ENCODE peak calls at places on chromosome 15, in five cellular contexts. U is effector memory CD4-positive, alpha-beta T cell; M is dorsolateral prefrontal cortex; L is uterus; Y is AG04450. T is an unnamed sample.

GRCh38 chr15:52370010-52370409 is 74.4 kb upstream of the MYO5C start:
- DNase-seq in U (no peak), M (no peak), L (no peak), Y (no peak), T (no peak)

GRCh38 chr15:51874751-51875644 is 45.5 kb downstream of the TMOD3 start:
- DNase-seq in U (no peak), M (peak), L (peak), Y (peak), T (peak)

GRCh38 chr15:66897971-66898370 is 167.4 kb upstream of the SMAD3 start:
- DNase-seq in U (no peak), M (no peak), L (no peak), Y (no peak), T (no peak)

GRCh38 chr15:89971592-89971997 is 29.5 kb upstream of the ZNF710 start:
- DNase-seq in U (peak), M (no peak), L (peak), Y (no peak), T (peak)

GRCh38 chr15:44584162-44584749 is 47.3 kb downstream of the EIF3J start:
- DNase-seq in U (peak), M (no peak), L (no peak), Y (no peak), T (peak)

GRCh38 chr15:60649845-60650548 is 171.1 kb upstream of the ICE2 start:
- DNase-seq in U (no peak), M (no peak), L (no peak), Y (no peak), T (peak)

GRCh38 chr15:98763179-98763578 is 114.8 kb downstream of the IGF1R start:
- DNase-seq in U (no peak), M (no peak), L (no peak), Y (no peak), T (no peak)

GRCh38 chr15:74332011-74332410 is 35.4 kb downstream of the CYP11A1 start:
- DNase-seq in U (no peak), M (no peak), L (no peak), Y (no peak), T (no peak)

GRCh38 chr15:40275954-40276353 is 6.9 kb downstream of the ANKRD63 start:
- DNase-seq in U (no peak), M (no peak), L (no peak), Y (no peak), T (no peak)

GRCh38 chr15:68205949-68206539 is 912 bp upstream of the CALML4 start:
- DNase-seq in U (no peak), M (no peak), L (no peak), Y (no peak), T (peak)

GRCh38 chr15:98904466-98905048 is 103.0 kb downstream of the PGPEP1L start:
- DNase-seq in U (no peak), M (peak), L (no peak), Y (peak), T (no peak)

GRCh38 chr15:70086636-70087035 is 11.1 kb downstream of the TLE3 start:
- DNase-seq in U (no peak), M (no peak), L (no peak), Y (no peak), T (no peak)

GRCh38 chr15:58361291-58361759 is 70.5 kb upstream of the LIPC start:
- DNase-seq in U (no peak), M (no peak), L (no peak), Y (peak), T (no peak)

GRCh38 chr15:61404567-61404966 is 175.5 kb upstream of the RORA start:
- DNase-seq in U (no peak), M (no peak), L (no peak), Y (no peak), T (no peak)

GRCh38 chr15:87209891-87210649 is 1046.5 kb downstream of the NTRK3 start:
- DNase-seq in U (no peak), M (no peak), L (no peak), Y (no peak), T (no peak)

GRCh38 chr15:83308671-83309070 is 24.2 kb upstream of the BNC1 start:
- DNase-seq in U (no peak), M (no peak), L (no peak), Y (no peak), T (no peak)

GRCh38 chr15:83304861-83305661 is 20.6 kb upstream of the BNC1 start:
- DNase-seq in U (no peak), M (no peak), L (no peak), Y (no peak), T (no peak)

GRCh38 chr15:83300826-83301225 is 16.4 kb upstream of the BNC1 start:
- DNase-seq in U (no peak), M (no peak), L (no peak), Y (no peak), T (no peak)

GRCh38 chr15:83306561-83306960 is 22.1 kb upstream of the BNC1 start:
- DNase-seq in U (no peak), M (no peak), L (no peak), Y (no peak), T (no peak)

GRCh38 chr15:83305696-83306291 is 21.3 kb upstream of the BNC1 start:
- DNase-seq in U (no peak), M (no peak), L (no peak), Y (no peak), T (no peak)
- H3K27ac ChIP-seq in U (no peak), M (no peak), L (no peak), Y (peak), T (no peak)

DNA sequence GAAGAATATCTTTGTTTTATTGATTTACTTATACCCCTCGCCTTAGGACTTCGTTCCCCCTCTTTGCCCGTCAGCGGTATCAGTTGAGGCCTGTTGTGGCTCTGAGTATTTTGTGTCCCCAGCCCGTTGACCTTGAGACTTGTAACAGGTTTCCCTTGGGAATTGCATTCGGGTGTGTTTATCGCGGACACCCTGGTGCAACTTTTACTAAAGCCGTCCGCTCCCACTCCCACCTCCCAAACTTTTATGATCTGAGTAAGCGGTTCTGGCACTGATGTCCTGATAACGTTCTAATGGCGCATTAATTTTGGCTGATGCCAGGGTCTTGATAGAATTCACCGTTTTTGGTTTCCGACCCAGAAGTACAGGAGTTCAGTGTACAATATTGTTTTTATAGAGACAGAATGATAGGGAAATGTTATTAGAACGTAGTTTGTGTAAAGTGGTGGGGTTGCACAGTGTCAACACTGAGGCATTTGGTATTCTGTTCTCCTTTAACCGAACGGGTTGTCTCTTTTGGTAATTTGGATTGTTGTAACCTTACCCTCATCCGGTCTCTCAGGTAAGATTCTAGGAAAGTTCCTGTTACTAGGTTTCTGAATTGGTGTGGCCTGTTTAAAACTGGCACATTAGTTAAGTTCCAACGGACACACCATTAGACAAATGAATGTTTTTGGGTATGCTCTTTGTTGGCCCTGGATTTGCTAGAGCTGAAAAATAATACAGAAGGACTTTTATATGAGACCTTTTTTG is 47.8 kb downstream of the OIP5 start:
- DNase-seq in U (no peak), M (no peak), L (no peak), Y (no peak), T (peak)
- H3K4me3 ChIP-seq in U (peak), M (peak), L (peak), Y (peak), T (peak)

DNA sequence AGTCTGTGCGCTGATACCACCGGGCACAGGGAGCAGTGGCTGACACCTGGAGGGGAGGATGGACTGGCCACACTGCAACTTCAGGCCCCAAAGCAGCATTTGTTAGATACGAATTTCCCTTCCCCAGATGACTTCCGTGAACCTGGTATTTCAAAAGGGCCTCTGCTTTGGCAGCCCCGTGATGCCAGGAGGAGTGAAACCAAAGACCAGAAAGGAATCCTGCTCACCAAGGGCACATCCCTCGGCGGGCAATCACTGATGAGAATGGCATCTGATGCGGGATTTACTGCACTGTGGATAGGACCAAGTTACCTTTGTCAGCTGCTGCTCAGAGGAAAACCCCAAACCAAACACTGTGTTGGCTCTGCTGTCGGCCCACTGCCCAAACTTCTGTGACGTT is 65.5 kb downstream of the WHAMM start:
- DNase-seq in U (no peak), M (no peak), L (no peak), Y (no peak), T (no peak)
- H3K27ac ChIP-seq in U (no peak), M (no peak), L (no peak), Y (no peak), T (no peak)

DNA sequence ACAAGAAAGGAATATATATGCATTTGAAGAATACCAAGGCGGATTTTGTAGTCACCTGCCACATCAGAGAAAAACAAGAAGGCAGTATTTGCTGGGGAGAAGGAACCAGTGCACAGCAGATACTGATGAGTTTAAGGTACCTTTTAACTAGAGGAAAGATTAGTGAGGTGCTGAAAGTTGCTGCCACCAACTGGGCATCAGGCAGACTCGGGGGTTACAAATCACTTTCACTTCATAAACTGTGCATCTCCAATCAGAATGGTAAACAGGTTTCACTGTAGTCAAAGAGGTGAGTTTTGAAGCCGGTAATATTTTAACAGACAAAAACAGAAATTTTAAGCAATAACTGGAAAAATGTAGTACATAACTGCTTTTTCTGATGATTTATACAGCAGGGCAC is 4.1 kb downstream of the FBN1 start:
- DNase-seq in U (no peak), M (peak), L (no peak), Y (no peak), T (peak)
- H3K4me3 ChIP-seq in U (no peak), M (peak), L (no peak), Y (peak), T (no peak)

GRCh38 chr15:31273258-31273941 is 53.2 kb upstream of the KLF13 start:
- DNase-seq in U (no peak), M (peak), L (no peak), Y (no peak), T (no peak)
- H3K27ac ChIP-seq in U (no peak), M (peak), L (no peak), Y (no peak), T (no peak)

DNA sequence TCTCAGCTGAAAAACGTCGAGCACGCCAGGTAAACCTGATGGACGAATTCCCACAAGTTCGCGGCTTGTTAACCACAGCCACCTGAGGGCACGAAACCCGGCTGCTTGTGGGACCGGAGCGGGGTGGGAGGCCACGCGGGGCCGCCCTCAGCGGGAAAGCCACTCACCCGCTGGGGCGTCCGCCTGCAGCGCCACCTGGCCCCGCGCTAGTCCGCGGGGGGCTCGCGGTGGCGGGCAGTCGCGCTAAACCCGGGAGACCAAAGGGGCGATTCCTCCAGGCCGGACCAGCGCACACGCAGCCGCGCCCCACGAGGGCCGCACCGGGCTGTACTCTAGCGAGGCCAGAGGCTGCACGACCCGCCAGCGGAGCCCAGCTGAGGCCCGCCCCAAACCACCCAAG is 15.7 kb upstream of the CFAP161 start:
- DNase-seq in U (no peak), M (no peak), L (no peak), Y (no peak), T (no peak)
- H3K4me3 ChIP-seq in U (no peak), M (peak), L (no peak), Y (no peak), T (no peak)

DNA sequence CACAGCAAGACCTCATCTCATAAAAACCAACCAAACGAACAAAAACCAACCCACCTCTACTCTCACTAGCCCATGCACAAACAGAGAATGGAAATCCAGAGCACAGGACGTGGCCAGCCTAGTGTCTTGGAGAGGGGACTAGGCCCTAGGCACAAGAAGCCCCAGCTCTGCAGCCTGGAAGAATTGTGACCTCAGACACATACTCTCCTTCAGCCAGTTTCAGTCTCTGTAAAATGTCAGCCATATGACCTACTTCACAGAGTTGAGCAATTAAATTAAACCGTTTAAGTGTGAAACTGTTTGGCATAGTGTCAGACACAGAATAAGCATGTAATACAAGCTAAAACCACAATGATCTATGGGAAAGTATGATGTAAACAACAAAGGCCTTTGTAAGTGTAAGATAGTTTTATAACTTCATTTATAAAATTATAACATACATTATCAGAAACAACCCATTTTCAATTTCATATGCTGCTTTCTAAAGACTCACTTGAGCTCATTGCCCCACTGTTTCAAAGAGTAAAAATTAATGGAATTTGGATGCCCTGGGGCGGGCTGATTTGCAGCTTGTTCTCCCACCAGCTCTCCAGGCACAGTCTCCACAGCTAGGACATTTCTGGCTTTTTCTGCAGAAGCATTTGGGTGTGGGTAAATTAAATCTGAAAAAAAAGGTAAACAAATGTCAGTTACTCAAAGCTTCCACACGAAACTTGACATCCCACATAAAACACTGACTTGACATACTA is 32.9 kb downstream of the TBC1D2B start:
- DNase-seq in U (no peak), M (no peak), L (no peak), Y (no peak), T (no peak)
- H3K27ac ChIP-seq in U (peak), M (no peak), L (peak), Y (peak), T (peak)

T was measured in small intestine.